ENCODE peak calls at places on chromosomes 13 and 19, in seven cellular contexts. G is fibroblast of lung, W is K562, P is hepatocyte, L is PC-9, O is GM23248, C is HCT116. J is an unnamed sample.

GRCh38 chr13:31786011-31786410 is 46.7 kb downstream of the RXFP2 start:
- DNase-seq in G (peak), W (no peak), P (no peak), L (no peak), O (peak), C (no peak), J (peak)

GRCh38 chr13:80259159-80259558 is 81.8 kb downstream of the SPRY2 start:
- DNase-seq in G (no peak), W (no peak), P (peak), L (no peak), O (no peak), C (no peak), J (no peak)

GRCh38 chr13:79525458-79525857 is 44.5 kb downstream of the NDFIP2 start:
- DNase-seq in G (peak), W (peak), P (no peak), L (no peak), O (no peak), C (no peak), J (no peak)

GRCh38 chr13:95713651-95714050 is 36.7 kb downstream of the DNAJC3 start:
- DNase-seq in G (peak), W (no peak), P (no peak), L (peak), O (peak), C (no peak), J (no peak)

GRCh38 chr19:18500820-18501219 is 21.1 kb downstream of the ELL start:
- DNase-seq in G (no peak), W (no peak), P (no peak), L (no peak), O (no peak), C (no peak), J (no peak)

GRCh38 chr13:52827839-52828238 is 20.6 kb downstream of the PCDH8 start:
- DNase-seq in G (no peak), W (no peak), P (no peak), L (no peak), O (no peak), C (no peak), J (no peak)

GRCh38 chr19:24054044-24054935 is 32.7 kb upstream of the ZNF254 start:
- DNase-seq in G (peak), W (no peak), P (peak), L (peak), O (peak), C (peak), J (peak)

GRCh38 chr13:114313061-114313860 is 1.0 kb upstream of the CHAMP1 start:
- DNase-seq in G (peak), W (peak), P (no peak), L (no peak), O (peak), C (no peak), J (no peak)

GRCh38 chr13:26568132-26568815 is 10.8 kb downstream of the WASF3 start:
- DNase-seq in G (no peak), W (no peak), P (no peak), L (no peak), O (no peak), C (no peak), J (no peak)

GRCh38 chr13:110915057-110915873 is at the start of gene ANKRD10:
- DNase-seq in G (peak), W (peak), P (peak), L (peak), O (peak), C (peak), J (peak)

GRCh38 chr13:62293081-62293480 is 877.4 kb upstream of the PCDH20 start:
- DNase-seq in G (peak), W (no peak), P (peak), L (no peak), O (no peak), C (no peak), J (no peak)

GRCh38 chr19:31223805-31224534 is 125.3 kb downstream of the TSHZ3 start:
- DNase-seq in G (peak), W (no peak), P (peak), L (no peak), O (peak), C (no peak), J (peak)

GRCh38 chr19:54317965-54318240 is 4.9 kb upstream of the LILRA5 start:
- DNase-seq in G (no peak), W (no peak), P (no peak), L (no peak), O (no peak), C (no peak), J (no peak)

GRCh38 chr19:23095406-23095805 is 21.4 kb upstream of the ZNF730 start:
- DNase-seq in G (no peak), W (no peak), P (no peak), L (no peak), O (no peak), C (no peak), J (no peak)

GRCh38 chr13:114222461-114222968 is 12.2 kb upstream of the CDC16 start:
- DNase-seq in G (peak), W (peak), P (no peak), L (no peak), O (no peak), C (no peak), J (no peak)

GRCh38 chr13:24741016-24741662 is 22.8 kb upstream of the RNF17 start:
- DNase-seq in G (no peak), W (peak), P (no peak), L (no peak), O (peak), C (no peak), J (no peak)

GRCh38 chr13:110129539-110130186 is 177.3 kb downstream of the COL4A1 start:
- DNase-seq in G (no peak), W (no peak), P (no peak), L (no peak), O (no peak), C (no peak), J (no peak)

GRCh38 chr13:36548129-36548528 is 115.8 kb downstream of the CCNA1 start:
- DNase-seq in G (no peak), W (no peak), P (no peak), L (no peak), O (no peak), C (no peak), J (no peak)

GRCh38 chr19:2648528-2648937 is 54.0 kb downstream of the GNG7 start:
- DNase-seq in G (peak), W (peak), P (peak), L (peak), O (peak), C (peak), J (peak)

GRCh38 chr13:80547341-80547740 is 206.4 kb upstream of the SPRY2 start:
- DNase-seq in G (no peak), W (no peak), P (no peak), L (no peak), O (no peak), C (no peak), J (no peak)

GRCh38 chr19:29645911-29646310 is 19.4 kb upstream of the PLEKHF1 start:
- DNase-seq in G (peak), W (peak), P (no peak), L (no peak), O (peak), C (no peak), J (peak)

GRCh38 chr13:48727252-48728011 is 73.7 kb downstream of the CYSLTR2 start:
- DNase-seq in G (no peak), W (no peak), P (peak), L (no peak), O (peak), C (no peak), J (no peak)

GRCh38 chr19:8466018-8466417 is 21.2 kb downstream of the HNRNPM start:
- DNase-seq in G (peak), W (no peak), P (no peak), L (no peak), O (no peak), C (no peak), J (peak)

GRCh38 chr13:51311957-51312520 is 27.5 kb upstream of the SERPINE3 start:
- DNase-seq in G (no peak), W (no peak), P (no peak), L (no peak), O (no peak), C (no peak), J (no peak)

GRCh38 chr13:113652404-113653263 is 5.4 kb downstream of the ATP4B start:
- DNase-seq in G (no peak), W (no peak), P (no peak), L (no peak), O (no peak), C (no peak), J (no peak)

GRCh38 chr19:3464797-3465235 is 15.5 kb downstream of the SMIM24 start:
- DNase-seq in G (no peak), W (peak), P (no peak), L (no peak), O (no peak), C (no peak), J (no peak)

GRCh38 chr13:99542788-99543406 is 41.6 kb downstream of the TM9SF2 start:
- DNase-seq in G (no peak), W (no peak), P (no peak), L (no peak), O (no peak), C (no peak), J (no peak)

GRCh38 chr19:10516671-10517286 is 468 bp downstream of the S1PR5 start:
- DNase-seq in G (no peak), W (no peak), P (no peak), L (peak), O (peak), C (no peak), J (no peak)
- TF ChIP-seq EZH2 in G (peak), W (no peak), P (no peak), L (no peak), O (no peak), C (no peak), J (no peak)

GRCh38 chr19:42111811-42112210 is 20.4 kb downstream of the POU2F2 start:
- DNase-seq in G (peak), W (no peak), P (no peak), L (no peak), O (peak), C (no peak), J (peak)

GRCh38 chr19:42111384-42111783 is 20.9 kb downstream of the POU2F2 start:
- DNase-seq in G (peak), W (no peak), P (no peak), L (no peak), O (peak), C (no peak), J (peak)

GRCh38 chr19:42109896-42110295 is 22.4 kb downstream of the POU2F2 start:
- DNase-seq in G (no peak), W (no peak), P (no peak), L (no peak), O (no peak), C (no peak), J (no peak)

GRCh38 chr19:42110658-42111057 is 21.6 kb downstream of the POU2F2 start:
- DNase-seq in G (no peak), W (no peak), P (no peak), L (no peak), O (no peak), C (no peak), J (no peak)

GRCh38 chr19:42108527-42109389 is 23.5 kb downstream of the POU2F2 start:
- DNase-seq in G (peak), W (peak), P (peak), L (peak), O (peak), C (peak), J (peak)
- H3K4me2 ChIP-seq in G (no peak), W (no peak), P (no peak), L (no peak), O (no peak), C (no peak), J (no peak)

GRCh38 chr13:20192470-20193141 is at the start of gene GJB2:
- DNase-seq in G (no peak), W (no peak), P (peak), L (no peak), O (peak), C (no peak), J (no peak)
- TF ChIP-seq EZH2 in G (no peak), W (no peak), P (peak), L (no peak), O (peak), C (no peak), J (peak)

GRCh38 chr19:13840751-13841338 is 36.1 kb upstream of the NANOS3 start:
- DNase-seq in G (no peak), W (no peak), P (no peak), L (no peak), O (no peak), C (no peak), J (no peak)

GRCh38 chr19:13839938-13840750 is 36.8 kb upstream of the NANOS3 start:
- DNase-seq in G (peak), W (no peak), P (peak), L (peak), O (peak), C (no peak), J (no peak)

GRCh38 chr19:13838943-13839192 is 38.1 kb upstream of the NANOS3 start:
- DNase-seq in G (no peak), W (peak), P (peak), L (peak), O (no peak), C (no peak), J (no peak)

GRCh38 chr19:13838071-13838942 is 38.6 kb upstream of the NANOS3 start:
- DNase-seq in G (no peak), W (no peak), P (no peak), L (peak), O (peak), C (no peak), J (no peak)

GRCh38 chr19:13839193-13839937 is 37.6 kb upstream of the NANOS3 start:
- DNase-seq in G (peak), W (peak), P (peak), L (peak), O (peak), C (no peak), J (peak)
- H3K4me2 ChIP-seq in G (peak), W (peak), P (peak), L (peak), O (peak), C (peak), J (peak)

DNA sequence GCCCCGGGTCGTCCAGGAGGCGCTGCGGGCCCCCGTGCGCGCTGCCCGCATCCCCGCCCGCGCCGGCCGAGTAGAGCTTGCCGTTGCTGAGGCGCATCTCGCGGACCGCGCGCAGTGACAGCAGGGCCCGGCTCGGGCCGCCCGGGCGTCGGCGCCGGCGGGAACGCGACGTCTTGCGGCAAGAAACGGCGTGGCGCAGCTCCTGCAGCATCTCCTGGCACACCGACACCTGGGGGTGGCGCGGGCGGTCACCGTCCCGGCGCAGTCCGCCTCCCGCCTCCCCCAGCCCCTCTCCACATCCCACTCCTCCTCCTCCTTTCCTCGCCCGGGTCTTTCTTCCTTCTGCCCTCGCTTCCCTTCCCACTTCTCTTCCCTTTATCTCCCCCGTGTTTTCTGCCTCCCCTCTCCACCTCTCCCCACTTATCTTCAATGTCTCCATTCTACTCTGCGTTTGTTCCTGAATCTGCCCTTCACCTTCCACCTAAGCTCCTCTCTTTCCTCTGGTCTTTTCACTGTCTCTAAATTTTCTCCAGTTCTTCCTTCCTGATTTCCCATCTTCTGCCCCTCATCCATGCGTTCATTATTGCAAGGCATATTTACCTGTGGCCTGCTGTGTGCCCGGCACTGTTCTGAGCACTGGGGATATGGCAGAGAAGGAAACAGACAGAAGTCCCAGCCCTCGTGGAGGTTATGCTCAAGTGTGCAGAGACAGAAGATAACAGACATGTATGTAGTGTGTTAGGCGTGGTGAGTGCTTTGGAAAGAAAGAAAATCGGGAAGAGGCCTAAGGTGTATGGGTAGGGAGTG is 5.2 kb upstream of the ATP1A3 start:
- DNase-seq in G (no peak), W (no peak), P (no peak), L (no peak), O (peak), C (no peak), J (no peak)
- TF ChIP-seq EZH2 in G (peak), W (no peak), P (peak), L (no peak), O (no peak), C (no peak), J (peak)

DNA sequence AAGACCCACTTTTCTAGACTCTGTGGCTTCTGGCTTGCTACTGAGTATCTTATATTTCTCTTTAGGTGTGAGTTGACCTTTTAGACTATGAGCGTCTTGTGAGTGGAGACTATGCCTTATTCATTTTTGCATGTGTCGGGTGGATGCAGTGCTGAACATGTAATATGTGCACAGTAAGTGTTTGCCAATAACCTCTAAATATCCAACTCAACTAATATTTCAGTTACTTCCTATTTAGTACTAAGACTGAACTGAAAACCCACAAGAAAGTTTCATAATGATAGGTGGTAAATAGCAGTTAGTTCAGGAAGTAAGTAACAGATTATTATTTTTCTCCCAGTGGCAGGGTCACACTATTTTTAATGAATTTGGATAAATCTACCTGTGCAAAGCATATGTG is 269.3 kb downstream of the KCNRG start:
- DNase-seq in G (no peak), W (no peak), P (no peak), L (no peak), O (no peak), C (no peak), J (no peak)
- H3K4me2 ChIP-seq in G (no peak), W (no peak), P (no peak), L (no peak), O (no peak), C (no peak), J (no peak)

DNA sequence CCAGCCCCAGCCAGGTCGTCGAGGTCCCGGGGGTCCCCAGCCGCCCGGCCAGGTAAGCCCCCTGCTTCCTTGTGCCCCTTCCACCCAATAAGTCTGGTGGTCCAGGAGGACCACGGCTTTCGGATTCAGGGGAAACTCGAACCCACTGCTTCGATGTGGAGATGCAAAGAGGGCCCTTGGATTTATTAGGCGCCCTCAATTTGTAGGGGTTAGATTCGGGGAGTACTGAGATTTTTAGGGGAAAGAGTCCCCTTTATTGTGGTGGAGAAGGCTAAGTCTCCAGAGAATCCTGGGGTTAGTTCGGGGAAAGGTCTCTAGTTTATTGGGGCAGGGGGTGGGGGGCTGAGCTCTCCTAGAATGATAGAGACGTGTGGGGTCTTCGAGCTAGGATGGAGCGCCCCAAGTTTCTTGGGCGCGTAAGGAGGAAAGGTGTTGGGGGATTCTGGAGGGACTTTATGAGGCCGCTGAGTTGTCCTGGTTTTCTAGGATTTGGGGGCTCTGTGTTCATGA is 3.8 kb upstream of the LTBP4 start:
- DNase-seq in G (no peak), W (no peak), P (no peak), L (no peak), O (no peak), C (no peak), J (no peak)
- TF ChIP-seq EZH2 in G (peak), W (no peak), P (no peak), L (no peak), O (peak), C (no peak), J (no peak)

GRCh38 chr19:48500830-48501445 is 10.7 kb downstream of the LMTK3 start:
- DNase-seq in G (no peak), W (no peak), P (no peak), L (no peak), O (no peak), C (no peak), J (no peak)
- H3K4me2 ChIP-seq in G (no peak), W (peak), P (peak), L (peak), O (no peak), C (peak), J (no peak)

DNA sequence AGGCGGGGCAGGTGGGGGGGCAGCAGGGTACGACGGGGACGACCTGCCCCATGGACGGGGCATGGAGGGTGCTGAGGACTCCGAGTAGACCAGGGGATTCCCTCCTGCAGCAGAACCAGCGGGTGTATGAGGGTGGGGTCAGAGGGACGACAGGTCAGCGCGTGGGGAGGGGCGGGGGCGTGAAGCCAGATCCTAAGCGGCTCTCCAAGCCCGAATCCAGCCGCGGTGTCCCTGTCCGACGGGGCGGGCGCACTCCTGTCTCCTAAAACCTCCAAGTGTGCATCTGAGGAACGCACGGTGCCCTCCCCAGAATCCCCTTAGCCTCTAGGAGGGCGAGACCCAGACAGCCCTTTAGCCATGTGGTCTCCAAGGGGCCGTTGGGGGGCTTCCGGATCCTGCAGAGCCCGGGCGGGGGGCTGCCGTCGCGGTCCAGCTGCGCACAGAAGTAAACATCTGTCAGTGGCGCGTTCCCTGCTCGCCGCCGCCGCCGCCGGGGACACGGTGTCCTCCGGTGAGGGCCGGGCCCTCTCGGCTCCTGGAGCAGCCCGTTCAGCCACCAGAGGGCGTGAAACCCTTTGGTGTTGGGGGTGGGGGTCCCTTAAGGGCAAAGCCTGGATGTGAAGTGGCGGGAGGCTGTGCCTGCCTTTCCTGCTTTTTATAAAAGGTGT is 732 bp downstream of the NRTN start:
- DNase-seq in G (peak), W (peak), P (peak), L (peak), O (peak), C (no peak), J (no peak)
- TF ChIP-seq EZH2 in G (peak), W (no peak), P (no peak), L (peak), O (peak), C (no peak), J (peak)

DNA sequence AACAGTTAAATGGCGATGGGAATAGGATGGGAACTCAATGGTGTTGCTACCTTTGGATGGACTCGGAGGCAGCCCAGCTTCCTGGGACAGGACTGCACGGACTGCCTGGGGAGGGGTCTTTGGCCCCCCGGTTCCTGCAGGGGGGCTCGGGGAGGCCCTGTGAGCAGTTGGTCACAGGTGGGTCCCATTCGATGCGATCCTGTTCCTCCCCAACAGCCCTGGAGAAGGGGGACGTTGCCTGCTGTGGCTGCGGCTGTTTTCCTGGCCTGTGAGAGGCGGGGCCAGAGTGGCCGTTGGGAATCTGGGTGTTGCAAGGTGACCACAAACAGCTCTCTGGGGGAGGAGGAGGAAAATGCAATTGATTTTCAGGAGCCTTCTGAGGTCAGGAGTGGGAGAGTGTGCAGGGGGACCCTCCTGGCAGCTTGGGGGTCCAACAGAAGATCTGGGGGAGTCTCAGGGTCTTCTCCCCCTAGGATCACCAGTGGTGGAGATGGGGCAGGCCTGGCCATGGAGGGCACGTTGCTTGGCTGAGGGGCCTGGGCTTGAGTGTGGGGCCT is 1.9 kb upstream of the PLPPR3 start:
- DNase-seq in G (no peak), W (peak), P (peak), L (no peak), O (no peak), C (no peak), J (no peak)
- H3K4me2 ChIP-seq in G (no peak), W (peak), P (no peak), L (peak), O (no peak), C (no peak), J (no peak)

J was measured in astrocyte.